ENCODE peak calls at places on chromosomes 5 and 9, in four cellular contexts. Z, W, V and T are unnamed samples.

GRCh38 chr9:101951598-101951997 is 213.2 kb upstream of the GRIN3A start:
- DNase-seq in V (no peak), Z (no peak), W (no peak), T (no peak)

GRCh38 chr5:77638763-77639451 is 394 bp upstream of the OTP start:
- DNase-seq in V (no peak), Z (no peak), W (peak; percentile 52), T (no peak)

GRCh38 chr9:135023389-135023788 is 64.1 kb upstream of the OLFM1 start:
- DNase-seq in Z (no peak), V (no peak), W (peak; percentile 50), T (peak; percentile 93)

GRCh38 chr9:36163049-36163839 is 5.9 kb upstream of the CCIN start:
- DNase-seq in Z (peak; percentile 72), W (peak; percentile 86), V (no peak), T (peak; percentile 98)

GRCh38 chr5:147887026-147887627 is 8.6 kb downstream of the SCGB3A2 start:
- DNase-seq in W (peak; percentile 55), Z (no peak), V (no peak), T (no peak)

GRCh38 chr5:156356238-156356637 is 29.3 kb downstream of the SGCD start:
- DNase-seq in Z (no peak), V (no peak), W (no peak), T (no peak)

GRCh38 chr5:145978672-145979071 is 42.3 kb downstream of the SH3RF2 start:
- DNase-seq in V (no peak), W (no peak), Z (no peak), T (no peak)

GRCh38 chr5:145568581-145568980 is 266.6 kb downstream of the PRELID2 start:
- DNase-seq in W (no peak), Z (no peak), V (no peak), T (no peak)

GRCh38 chr5:11324521-11325289 is 563.7 kb upstream of the DAP start:
- DNase-seq in W (peak; percentile 16), Z (no peak), V (no peak), T (no peak)

GRCh38 chr9:93037476-93037971 is 21.0 kb upstream of the SUSD3 start:
- DNase-seq in V (no peak), W (no peak), Z (no peak), T (no peak)

GRCh38 chr5:3194684-3195083 is 400.9 kb upstream of the IRX1 start:
- DNase-seq in V (no peak), W (no peak), Z (no peak), T (no peak)

GRCh38 chr9:88498880-88499279 is 36.1 kb upstream of the NXNL2 start:
- DNase-seq in W (no peak), Z (peak; percentile 33), V (no peak), T (no peak)

GRCh38 chr9:86349271-86349670 is 4.9 kb downstream of the TUT7 start:
- DNase-seq in Z (no peak), V (no peak), W (no peak), T (no peak)

GRCh38 chr5:141825836-141826560 is 52.2 kb downstream of the PCDH1 start:
- DNase-seq in W (no peak), V (no peak), Z (no peak), T (no peak)

GRCh38 chr5:169909945-169910344 is 70.3 kb downstream of the INSYN2B start:
- DNase-seq in Z (no peak), V (no peak), W (no peak), T (no peak)

GRCh38 chr5:171855798-171856772 is 70.5 kb downstream of the SMIM23 start:
- DNase-seq in Z (no peak), W (no peak), V (no peak), T (no peak)

GRCh38 chr5:175710361-175710760 is 52.5 kb downstream of the HRH2 start:
- DNase-seq in W (no peak), Z (no peak), V (no peak), T (no peak)

GRCh38 chr5:145176041-145176440 is 659.1 kb downstream of the PRELID2 start:
- DNase-seq in W (no peak), V (no peak), Z (no peak), T (no peak)

GRCh38 chr9:12884736-12885395 is 110.0 kb downstream of the LURAP1L start:
- DNase-seq in Z (no peak), V (no peak), W (peak; percentile 51), T (peak; percentile 3)

GRCh38 chr9:37626708-37627293 is 24.0 kb upstream of the FRMPD1 start:
- DNase-seq in W (no peak), V (no peak), Z (no peak), T (no peak)

GRCh38 chr5:97425511-97425910 is 242.5 kb upstream of the RIOK2 start:
- DNase-seq in V (no peak), Z (no peak), W (no peak), T (peak; percentile 38)

GRCh38 chr9:133825555-133826198 is 87.5 kb upstream of the SARDH start:
- DNase-seq in Z (no peak), W (no peak), V (no peak), T (no peak)

GRCh38 chr9:133824802-133825186 is 86.6 kb upstream of the SARDH start:
- DNase-seq in V (no peak), W (no peak), Z (no peak), T (no peak)

GRCh38 chr9:133822439-133823065 is 84.4 kb upstream of the SARDH start:
- DNase-seq in W (no peak), V (no peak), Z (no peak), T (no peak)

GRCh38 chr9:133823189-133824105 is 85.3 kb upstream of the SARDH start:
- DNase-seq in W (no peak), V (no peak), Z (no peak), T (no peak)

DNA sequence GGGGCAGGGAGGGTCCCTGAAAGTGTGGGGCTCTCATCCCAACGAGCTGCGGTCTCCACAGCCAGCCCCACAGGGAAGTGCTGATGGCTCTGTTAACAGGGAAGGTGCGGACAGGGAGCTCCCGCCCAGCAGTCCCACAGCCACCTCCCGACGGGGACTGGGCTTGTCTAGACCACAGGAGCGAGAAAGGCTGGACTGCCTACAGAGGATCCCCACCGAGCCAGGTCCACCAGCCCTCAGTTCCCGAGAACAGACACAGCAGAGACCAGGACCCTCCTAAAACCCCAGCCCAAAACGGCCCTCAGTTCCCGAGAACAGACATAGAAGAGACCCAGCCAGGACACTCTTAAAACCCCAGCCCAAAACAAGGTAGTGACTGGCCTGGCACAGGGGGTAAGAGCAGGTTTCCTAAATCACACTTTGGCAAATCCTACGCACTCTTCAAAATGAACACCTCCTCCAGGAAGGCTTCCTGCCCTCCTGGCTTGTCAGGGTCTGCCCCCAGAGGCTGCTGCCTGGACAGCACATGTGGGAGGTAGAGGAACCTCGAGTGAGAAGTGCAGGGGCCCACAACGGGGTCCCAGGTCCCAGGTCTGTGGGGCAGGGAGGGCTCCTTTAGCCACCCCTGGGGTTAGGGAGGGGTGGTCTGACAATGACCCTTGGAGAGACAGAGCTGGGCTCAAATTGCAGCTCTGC is 86.1 kb upstream of the SARDH start:
- DNase-seq in V (no peak), W (no peak), Z (no peak), T (no peak)
- H3K27ac ChIP-seq in V (no peak overlapping the region), W (no peak overlapping the region), Z (no peak overlapping the region), T (no peak overlapping the region)

GRCh38 chr5:134133995-134134541 is 19.6 kb downstream of the TCF7 start:
- DNase-seq in Z (peak; percentile 12), V (no peak), W (no peak), T (no peak)

GRCh38 chr5:134136771-134137170 is 22.3 kb downstream of the TCF7 start:
- DNase-seq in V (no peak), Z (peak; percentile 1), W (no peak), T (no peak)

GRCh38 chr5:134135091-134135655 is 20.7 kb downstream of the TCF7 start:
- DNase-seq in W (no peak), Z (peak; percentile 3), V (no peak), T (no peak)

GRCh38 chr5:134138416-134139376 is 24.2 kb downstream of the TCF7 start:
- DNase-seq in V (no peak), W (no peak), Z (peak; percentile 11), T (no peak)

DNA sequence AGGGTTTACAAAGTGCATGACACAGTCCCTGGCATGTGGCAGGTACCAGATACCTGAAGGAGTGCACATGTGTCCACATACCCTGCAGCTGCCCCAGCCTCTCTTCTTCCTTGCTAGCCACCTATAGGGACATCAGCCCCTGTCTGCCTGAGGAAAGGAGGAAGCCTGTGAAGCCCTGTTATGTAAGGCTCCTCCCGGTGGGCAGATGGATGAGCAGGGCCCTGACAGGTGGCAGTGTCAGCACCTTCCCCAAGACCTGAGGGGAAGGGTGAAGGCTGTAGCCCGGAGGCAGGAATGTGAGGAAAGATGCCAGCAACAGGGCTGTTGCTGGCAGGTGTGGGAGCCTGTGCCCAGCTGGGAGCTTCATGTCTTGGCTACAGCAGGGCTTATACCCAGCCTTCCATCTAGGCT is 21.7 kb downstream of the TCF7 start:
- DNase-seq in V (no peak), Z (peak; percentile 6), W (no peak), T (no peak)
- H3K4me3 ChIP-seq in V (peak overlapping the region; percentile 31), Z (no peak overlapping the region), W (no peak overlapping the region), T (no peak overlapping the region)

GRCh38 chr9:126676102-126676684 is 62.5 kb downstream of the LMX1B start:
- DNase-seq in W (no peak), Z (no peak), V (no peak), T (no peak)
- H3K27me3 ChIP-seq in W (peaks cover 78% of the 10 kb centered on the region), Z (peaks cover 97% of the 10 kb centered on the region), V (peaks cover 16% of the 10 kb centered on the region), T (no peaks in the 10 kb centered on the region)

GRCh38 chr9:78001946-78002731 is 29.5 kb downstream of the GNAQ start:
- DNase-seq in W (no peak), V (no peak), Z (no peak), T (no peak)
- H3K27ac ChIP-seq in W (peak overlapping the region; percentile 29), V (no peak overlapping the region), Z (no peak overlapping the region), T (no peak overlapping the region)

GRCh38 chr9:96137666-96138429 is 164.1 kb downstream of the HSD17B3 start:
- DNase-seq in W (no peak), Z (no peak), V (no peak), T (no peak)
- H3K4me3 ChIP-seq in W (no peak overlapping the region), Z (peak overlapping the region; percentile 20), V (no peak overlapping the region), T (no peak overlapping the region)

GRCh38 chr9:133666387-133666786 is 30.2 kb downstream of the DBH start:
- DNase-seq in Z (no peak), W (no peak), V (no peak), T (no peak)

GRCh38 chr9:133665535-133665934 is 29.4 kb downstream of the DBH start:
- DNase-seq in Z (no peak), V (no peak), W (no peak), T (no peak)

GRCh38 chr9:133664173-133664572 is 28.0 kb downstream of the DBH start:
- DNase-seq in V (no peak), Z (no peak), W (no peak), T (no peak)

GRCh38 chr9:133664651-133665050 is 28.5 kb downstream of the DBH start:
- DNase-seq in V (no peak), Z (no peak), W (no peak), T (no peak)

GRCh38 chr9:133665096-133665495 is 28.9 kb downstream of the DBH start:
- DNase-seq in V (no peak), W (no peak), Z (no peak), T (no peak)
- H3K27me3 ChIP-seq in V (no peaks in the 10 kb centered on the region), W (no peaks in the 10 kb centered on the region), Z (peaks cover 84% of the 10 kb centered on the region), T (no peaks in the 10 kb centered on the region)

DNA sequence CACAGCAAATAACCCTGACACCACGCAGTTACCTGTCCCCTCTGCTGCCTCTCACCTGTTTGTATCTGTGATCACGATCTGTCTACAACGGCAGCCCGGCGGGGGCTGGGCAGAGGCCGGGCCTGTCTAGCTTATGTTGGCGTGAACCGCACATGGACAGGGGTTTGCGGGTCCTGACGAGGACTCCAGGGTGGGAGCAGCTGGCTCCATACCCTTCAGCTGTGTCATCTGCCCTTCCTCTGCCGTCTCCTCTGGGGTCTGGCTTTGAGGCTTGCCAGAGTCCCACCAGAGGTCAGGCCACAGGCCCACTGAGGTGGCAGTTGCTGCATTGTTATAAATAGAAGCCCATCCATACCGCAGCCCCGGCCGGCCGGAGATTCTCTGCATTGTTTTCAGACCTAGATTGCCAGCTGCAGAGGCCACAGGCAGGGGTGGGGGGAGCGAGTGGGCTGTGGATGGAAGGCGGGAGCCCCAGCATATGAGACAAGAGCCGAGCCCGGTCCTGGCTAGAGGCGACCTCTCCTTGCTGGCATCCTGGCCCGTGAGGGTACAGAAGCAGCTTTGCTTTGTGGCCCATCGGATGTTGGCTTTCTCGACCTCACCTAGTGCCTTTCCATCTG is 37.8 kb downstream of the FAM78A start:
- DNase-seq in W (no peak), V (no peak), Z (peak; percentile 50), T (peak; percentile 96)
- H3K27ac ChIP-seq in W (peak overlapping the region; percentile 42), V (peak overlapping the region; percentile 38), Z (peak overlapping the region; percentile 93), T (peak overlapping the region; percentile 95)